ENCODE peak calls at places on chromosomes 5 and 9, in ten cellular contexts. R, G, J, U, T, B, V, H, O and X are unnamed samples. For H3K27me3, the result is how much of the 10 kb centered on the place peaks cover.

GRCh38 chr5:157479612-157480510 is 19.8 kb downstream of the NIPAL4 start:
- DNase-seq in T (no peak), V (no peak), R (no peak), G (peak), H (no peak), U (no peak), J (no peak), O (no peak), B (no peak), X (no peak)

GRCh38 chr5:9108156-9108555 is 437.7 kb downstream of the SEMA5A start:
- DNase-seq in T (no peak), J (no peak), G (no peak), U (no peak), H (no peak), V (no peak), B (no peak), R (no peak), O (no peak), X (no peak)

GRCh38 chr5:54148062-54148461 is 162.3 kb downstream of the ARL15 start:
- DNase-seq in U (no peak), G (no peak), R (no peak), J (no peak), V (no peak), T (no peak), B (peak), O (no peak), H (no peak), X (no peak)

GRCh38 chr5:53426878-53427277 is 53.6 kb upstream of the FST start:
- DNase-seq in J (no peak), U (peak), R (no peak), V (no peak), O (no peak), B (no peak), T (no peak), H (no peak), G (no peak), X (no peak)

GRCh38 chr5:81425569-81425968 is 31.6 kb upstream of the ACOT12 start:
- DNase-seq in T (peak), H (no peak), B (peak), V (no peak), O (peak), J (peak), U (no peak), G (peak), R (no peak), X (no peak)

GRCh38 chr9:122661416-122661815 is at the start of gene OR1L1:
- DNase-seq in B (no peak), J (no peak), V (no peak), G (no peak), T (no peak), R (no peak), H (no peak), U (no peak), O (no peak), X (no peak)

GRCh38 chr9:133129001-133129799 is 8.2 kb upstream of the RALGDS start:
- DNase-seq in T (no peak), O (no peak), H (peak), R (no peak), B (no peak), J (no peak), U (no peak), G (no peak), V (peak), X (peak)

GRCh38 chr5:62000646-62001045 is 305.4 kb upstream of the KIF2A start:
- DNase-seq in H (no peak), T (no peak), G (no peak), R (no peak), O (no peak), U (no peak), V (no peak), B (no peak), J (no peak), X (no peak)

GRCh38 chr9:29701536-29701935 is 2128.3 kb upstream of the C9orf72 start:
- DNase-seq in U (no peak), T (no peak), O (peak), B (no peak), R (no peak), G (no peak), H (no peak), J (no peak), V (no peak), X (no peak)

DNA sequence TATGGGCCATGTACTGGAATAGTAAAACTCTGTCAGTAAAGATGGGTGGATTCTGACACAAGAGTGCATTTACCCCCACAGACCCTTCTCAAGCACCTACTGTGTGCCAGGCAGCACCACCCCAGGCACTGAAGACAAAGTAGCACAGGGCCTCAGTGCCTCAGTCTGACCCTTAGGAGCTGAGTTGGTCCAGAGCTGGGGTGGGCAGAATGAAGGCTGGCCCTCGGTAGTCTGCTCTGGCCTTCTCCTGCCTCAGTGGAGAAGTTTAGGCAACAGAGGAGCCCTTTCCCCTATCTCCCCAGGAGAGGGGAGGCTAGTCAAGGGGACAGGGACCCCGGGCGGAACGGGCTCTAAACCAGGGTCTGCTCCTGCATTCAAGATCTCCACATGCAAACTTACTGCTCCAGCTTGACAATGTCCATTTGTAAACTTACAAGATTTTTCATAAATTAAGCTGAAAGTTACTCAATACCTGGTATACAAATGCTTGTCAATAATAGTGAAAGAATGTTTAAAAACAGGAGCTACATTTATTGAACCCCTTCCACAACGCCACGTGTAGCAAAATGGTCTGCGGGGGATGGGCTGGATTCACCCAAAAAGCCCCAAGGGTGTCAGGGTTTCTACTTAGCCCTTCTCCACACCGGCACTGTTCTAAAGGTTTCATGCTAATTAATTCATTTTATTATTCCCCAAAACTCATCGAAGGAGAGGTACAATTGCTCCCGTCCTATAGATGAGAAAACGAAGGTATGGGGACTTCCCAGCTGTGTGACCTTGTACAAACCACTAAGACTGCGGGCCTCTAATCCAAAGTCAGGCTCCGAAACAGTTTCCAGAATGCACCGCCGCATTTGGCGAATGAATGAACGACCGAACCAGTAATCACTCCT is 1.5 kb downstream of the VDAC1 start:
- DNase-seq in G (peak), V (no peak), H (no peak), O (no peak), J (no peak), U (no peak), T (peak), R (no peak), B (no peak), X (no peak)
- H3K27ac ChIP-seq in G (no peak), V (peak), H (peak), O (peak), J (peak), U (peak), T (peak), R (peak), B (peak), X (peak)

DNA sequence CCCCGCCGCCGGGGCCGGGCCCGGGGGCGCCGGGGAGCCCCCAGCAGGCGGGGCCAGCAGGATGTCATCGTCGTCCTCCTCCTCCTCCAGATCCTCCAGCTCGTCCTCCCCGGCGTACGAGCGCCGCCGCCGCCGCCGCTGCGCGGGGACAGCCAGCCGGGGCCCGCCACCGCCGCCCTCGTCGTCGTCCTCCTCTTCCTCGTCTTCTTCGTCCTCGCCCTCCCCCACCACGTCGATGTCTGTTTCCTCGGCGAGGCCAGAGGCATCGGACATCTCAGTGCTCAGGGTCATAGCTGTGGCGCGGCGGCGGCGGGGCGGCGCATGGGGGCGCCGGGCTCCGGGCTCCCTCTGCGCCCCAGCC is 525 bp downstream of the FOXD1 start:
- DNase-seq in R (no peak), V (peak), T (no peak), G (peak), B (no peak), U (no peak), J (no peak), O (no peak), H (no peak), X (no peak)
- H3K27me3 ChIP-seq in R (under half), V (half or more), T (half or more), G (half or more), B (half or more), U (under half), J (half or more), O (under half), H (under half), X (half or more)

DNA sequence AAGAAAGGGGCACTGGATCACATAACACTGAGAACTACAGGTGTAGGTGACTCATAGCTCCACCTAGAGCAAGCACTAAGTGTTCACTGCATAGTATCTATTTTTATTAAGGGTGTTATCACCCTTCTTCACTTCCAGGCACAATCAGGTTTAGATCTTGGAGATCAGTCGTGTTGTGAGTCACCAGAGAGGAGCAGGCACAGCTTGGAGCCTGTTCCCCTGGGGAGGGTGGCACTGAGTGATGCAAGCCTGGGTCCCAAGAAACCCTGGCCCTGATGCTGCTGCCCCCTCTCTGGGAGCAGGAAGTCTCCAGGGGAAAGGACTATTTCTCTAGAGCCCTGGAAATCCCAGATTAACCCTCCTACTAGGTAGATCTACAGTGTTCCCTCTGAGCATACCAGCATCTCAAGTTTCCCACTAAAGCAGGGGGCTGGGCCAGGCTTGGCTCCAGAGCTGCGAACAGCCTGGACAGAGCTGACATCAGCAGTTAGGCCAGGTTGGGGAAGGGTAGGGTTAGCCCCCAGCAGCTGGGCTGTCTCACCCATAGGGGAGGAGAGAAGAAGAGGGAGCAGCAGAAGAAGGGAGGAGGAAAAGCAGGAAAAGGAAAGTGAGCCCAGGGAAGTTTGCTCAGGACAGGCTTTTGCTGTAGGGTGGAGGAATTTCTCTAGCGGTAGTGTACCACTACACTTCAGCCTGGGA is 28.1 kb upstream of the SPINK4 start:
- DNase-seq in V (no peak), B (peak), J (no peak), O (no peak), R (no peak), G (peak), T (no peak), H (no peak), U (no peak), X (no peak)
- H3K4me3 ChIP-seq in V (no peak), B (no peak), J (no peak), O (no peak), R (no peak), G (no peak), T (no peak), H (no peak), U (no peak), X (no peak)

GRCh38 chr5:16856531-16856930 is 79.6 kb downstream of the MYO10 start:
- DNase-seq in O (peak), V (no peak), G (no peak), H (no peak), B (no peak), R (peak), U (no peak), T (no peak), J (no peak), X (no peak)
- H3K27ac ChIP-seq in O (no peak), V (no peak), G (no peak), H (no peak), B (no peak), R (no peak), U (no peak), T (no peak), J (no peak), X (no peak)

GRCh38 chr5:139798883-139799282 is 3.3 kb downstream of the PSD2 start:
- DNase-seq in J (no peak), G (no peak), U (no peak), R (no peak), O (no peak), H (no peak), B (no peak), T (no peak), V (no peak), X (no peak)

GRCh38 chr5:139797856-139798510 is 2.4 kb downstream of the PSD2 start:
- DNase-seq in T (no peak), U (no peak), H (peak), J (no peak), O (no peak), R (no peak), V (no peak), G (no peak), B (no peak), X (peak)

GRCh38 chr5:139796061-139796806 is 626 bp downstream of the PSD2 start:
- DNase-seq in T (no peak), R (no peak), V (peak), J (no peak), B (no peak), H (peak), U (no peak), O (no peak), G (peak), X (no peak)

GRCh38 chr5:139797335-139797734 is 1.7 kb downstream of the PSD2 start:
- DNase-seq in R (no peak), H (peak), G (no peak), U (no peak), V (no peak), O (no peak), T (no peak), B (no peak), J (no peak), X (no peak)

GRCh38 chr5:139799359-139799758 is 3.8 kb downstream of the PSD2 start:
- DNase-seq in T (no peak), O (no peak), B (no peak), G (no peak), V (no peak), H (peak), J (no peak), R (no peak), U (no peak), X (no peak)
- H3K27me3 ChIP-seq in T (under half), O (half or more), B (half or more), G (half or more), V (under half), H (under half), J (under half), R (half or more), U (under half), X (under half)

DNA sequence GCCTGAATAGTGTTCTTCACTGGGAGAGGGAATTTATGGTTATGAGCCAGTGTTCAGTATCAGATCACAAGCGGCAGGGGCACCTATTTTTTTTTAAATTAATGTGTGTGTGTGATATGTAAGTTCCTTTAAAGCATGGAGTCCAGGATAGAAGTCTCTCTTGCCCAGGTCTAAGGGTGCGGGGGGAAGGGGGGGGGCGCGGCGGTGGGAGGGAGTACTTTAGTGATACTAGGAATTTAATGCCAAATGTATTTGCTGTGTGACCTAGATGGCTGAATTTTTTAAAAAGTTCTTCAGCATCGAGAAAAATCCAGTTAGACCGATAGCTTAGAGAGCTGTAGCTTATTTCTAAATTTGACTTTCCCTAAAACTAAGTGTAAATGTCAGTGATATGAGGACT is 1.5 kb upstream of the FCHO2 start:
- DNase-seq in B (no peak), U (no peak), T (no peak), J (no peak), R (no peak), H (no peak), V (no peak), G (no peak), O (no peak), X (no peak)
- H3K4me3 ChIP-seq in B (peak), U (no peak), T (no peak), J (no peak), R (no peak), H (peak), V (no peak), G (peak), O (no peak), X (no peak)